ENCODE peak calls at places on chromosomes 1 and 21, in six cellular contexts. R is frontal cortex, Y is RPMI7951, M is bronchial epithelial cell, L is fibroblast of lung, J is HEK293T. Q is an unnamed sample.
A peak's percentile ranks its signal among the peaks of the same experiment; 100 is the strongest.

GRCh38 chr1:21919520-21919919 is 17.6 kb downstream of the HSPG2 start:
- DNase-seq in R (no peak), Y (peak; percentile 76), M (peak; percentile 55), L (peak; percentile 61), J (no peak), Q (peak; percentile 75)

GRCh38 chr1:37038079-37038702 is 3.9 kb upstream of the GRIK3 start:
- DNase-seq in R (peak; percentile 65), Y (no peak), M (peak; percentile 29), L (no peak), J (peak; percentile 34), Q (peak; percentile 32)

GRCh38 chr1:156895927-156896326 is 2.4 kb downstream of the PEAR1 start:
- DNase-seq in R (no peak), Y (no peak), M (no peak), L (no peak), J (no peak), Q (no peak)

GRCh38 chr1:27144349-27144748 is 10.6 kb downstream of the SLC9A1 start:
- DNase-seq in R (no peak), Y (no peak), M (peak; percentile 59), L (no peak), J (no peak), Q (no peak)

GRCh38 chr1:223774133-223774811 is 61.9 kb downstream of the CAPN2 start:
- DNase-seq in R (no peak), Y (no peak), M (no peak), L (no peak), J (no peak), Q (peak; percentile 52)

GRCh38 chr21:45393021-45393420 is 11.9 kb upstream of the COL18A1 start:
- DNase-seq in R (no peak), Y (no peak), M (no peak), L (no peak), J (no peak), Q (no peak)

GRCh38 chr1:37995773-37996379 is 6.1 kb upstream of the SF3A3 start:
- DNase-seq in R (no peak), Y (peak; percentile 82), M (peak; percentile 26), L (peak; percentile 96), J (no peak), Q (peak; percentile 31)

GRCh38 chr21:35400233-35400939 is 351.3 kb upstream of the RUNX1 start:
- DNase-seq in R (peak; percentile 16), Y (peak; percentile 63), M (peak; percentile 80), L (peak; percentile 85), J (peak; percentile 25), Q (peak; percentile 83)

GRCh38 chr1:55974714-55975441 is 604.5 kb downstream of the PLPP3 start:
- DNase-seq in R (no peak), Y (peak; percentile 51), M (no peak), L (peak; percentile 57), J (no peak), Q (peak; percentile 10)

GRCh38 chr1:15153184-15153841 is at the start of gene TMEM51:
- DNase-seq in R (peak; percentile 60), Y (peak; percentile 74), M (peak; percentile 64), L (peak; percentile 50), J (peak; percentile 86), Q (peak; percentile 88)

GRCh38 chr1:5428391-5428790 is 563.8 kb downstream of the NPHP4 start:
- DNase-seq in R (no peak), Y (peak; percentile 73), M (no peak), L (no peak), J (no peak), Q (peak; percentile 16)

GRCh38 chr1:160085686-160086089 is 4.3 kb downstream of the KCNJ9 start:
- DNase-seq in R (peak; percentile 89), Y (peak; percentile 41), M (peak; percentile 51), L (peak; percentile 73), J (peak; percentile 93), Q (peak; percentile 67)

GRCh38 chr21:41992576-41992975 is 17.6 kb downstream of the ZBTB21 start:
- DNase-seq in R (no peak), Y (no peak), M (no peak), L (no peak), J (no peak), Q (no peak)

GRCh38 chr1:172556461-172556860 is 23.5 kb downstream of the SUCO start:
- DNase-seq in R (no peak), Y (no peak), M (no peak), L (peak; percentile 18), J (no peak), Q (no peak)

GRCh38 chr1:207007352-207008033 is 25.1 kb downstream of the C1orf116 start:
- DNase-seq in R (no peak), Y (peak; percentile 95), M (peak; percentile 97), L (peak; percentile 36), J (no peak), Q (peak; percentile 98)

GRCh38 chr1:222919478-222919865 is 104.6 kb downstream of the DISP1 start:
- DNase-seq in R (no peak), Y (no peak), M (no peak), L (peak; percentile 85), J (no peak), Q (no peak)

GRCh38 chr1:165384016-165384415 is 27.5 kb upstream of the LMX1A start:
- DNase-seq in R (no peak), Y (no peak), M (no peak), L (no peak), J (no peak), Q (no peak)

GRCh38 chr1:198483645-198484044 is 56.8 kb downstream of the ATP6V1G3 start:
- DNase-seq in R (no peak), Y (no peak), M (no peak), L (no peak), J (no peak), Q (no peak)

GRCh38 chr1:101128211-101128727 is 102.7 kb upstream of the DPH5 start:
- DNase-seq in R (no peak), Y (no peak), M (no peak), L (no peak), J (no peak), Q (peak; percentile 34)

GRCh38 chr1:30449003-30449402 is 274.4 kb downstream of the MATN1 start:
- DNase-seq in R (no peak), Y (no peak), M (no peak), L (no peak), J (peak; percentile 4), Q (no peak)

GRCh38 chr1:3471356-3472087 is 17.1 kb downstream of the ARHGEF16 start:
- DNase-seq in R (peak; percentile 85), Y (peak; percentile 37), M (peak; percentile 51), L (peak; percentile 57), J (no peak), Q (peak; percentile 32)

GRCh38 chr1:80841261-80841660 is 959.5 kb upstream of the ADGRL2 start:
- DNase-seq in R (no peak), Y (no peak), M (no peak), L (no peak), J (no peak), Q (no peak)

GRCh38 chr1:247627951-247628350 is 22.6 kb downstream of the OR2G3 start:
- DNase-seq in R (no peak), Y (no peak), M (no peak), L (no peak), J (no peak), Q (no peak)